ENCODE peak calls at places on chromosome 3, in five cellular contexts. P is GM12864, U is AG09309, F is SK-N-SH, D is astrocyte of the spinal cord. M is an unnamed sample.

GRCh38 chr3:150469931-150470740 is 62.0 kb downstream of the TSC22D2 start:
- DNase-seq in F (no peak), P (no peak), U (no peak), D (peak), M (no peak)

GRCh38 chr3:124121379-124122336 is 129.7 kb upstream of the ROPN1 start:
- DNase-seq in F (no peak), P (no peak), D (no peak), U (no peak), M (no peak)

GRCh38 chr3:127424766-127425504 is 137.1 kb upstream of the PRR20G start:
- DNase-seq in U (no peak), F (peak), D (no peak), P (no peak), M (no peak)

GRCh38 chr3:193809106-193809505 is 216.1 kb downstream of the OPA1 start:
- DNase-seq in F (no peak), D (no peak), U (no peak), P (no peak), M (no peak)

GRCh38 chr3:78908236-78908635 is 859.6 kb downstream of the ROBO1 start:
- DNase-seq in D (no peak), F (no peak), P (no peak), U (no peak), M (no peak)

GRCh38 chr3:36893137-36893557 is 51.7 kb downstream of the TRANK1 start:
- DNase-seq in D (peak), P (no peak), U (peak), F (no peak), M (no peak)

GRCh38 chr3:9730747-9731205 is 759 bp upstream of the BRPF1 start:
- DNase-seq in F (no peak), D (no peak), U (no peak), P (no peak), M (no peak)

GRCh38 chr3:149243540-149243939 is 21.9 kb upstream of the CP start:
- DNase-seq in U (no peak), F (no peak), P (no peak), D (no peak), M (no peak)

GRCh38 chr3:137343283-137343682 is 385.5 kb downstream of the IL20RB start:
- DNase-seq in D (no peak), U (no peak), F (no peak), P (no peak), M (no peak)

GRCh38 chr3:137349949-137350348 is 392.2 kb downstream of the IL20RB start:
- DNase-seq in U (no peak), F (no peak), D (no peak), P (no peak), M (no peak)

GRCh38 chr3:137347817-137348368 is 390.1 kb downstream of the IL20RB start:
- DNase-seq in D (no peak), P (no peak), F (no peak), U (no peak), M (no peak)

GRCh38 chr3:137347132-137347531 is 389.3 kb downstream of the IL20RB start:
- DNase-seq in D (no peak), P (no peak), U (no peak), F (no peak), M (no peak)
- TF ChIP-seq CTCF in D (no peak), P (peak), U (no peak), F (no peak), M (no peak)

GRCh38 chr3:77348244-77348855 is 308.5 kb downstream of the ROBO2 start:
- DNase-seq in F (peak), P (no peak), U (no peak), D (peak), M (no peak)
- TF ChIP-seq CTCF in F (peak), P (no peak), U (peak), D (peak), M (no peak)

DNA sequence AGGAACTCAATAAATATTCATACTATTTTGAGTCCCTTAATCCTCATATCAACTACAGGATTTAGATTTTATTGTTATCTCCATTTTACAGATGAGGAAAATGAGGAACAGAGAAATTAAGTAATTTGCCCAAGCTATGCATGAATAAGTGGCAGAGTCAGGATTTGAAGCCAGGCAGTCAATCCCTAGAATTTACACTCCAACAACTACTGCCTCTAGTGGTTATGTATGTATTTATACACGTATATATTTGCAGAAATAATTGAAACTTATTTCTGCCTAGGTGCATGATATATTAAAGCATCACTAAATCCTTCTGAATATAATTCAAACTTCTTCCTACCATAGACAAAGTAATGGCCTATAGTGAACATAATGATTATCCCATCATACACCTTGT is 137.4 kb downstream of the SERPINI1 start:
- DNase-seq in D (no peak), P (no peak), U (no peak), F (no peak), M (no peak)
- TF ChIP-seq CTCF in D (peak), P (peak), U (no peak), F (peak), M (peak)

GRCh38 chr3:184642623-184643308 is 69.1 kb downstream of the MAGEF1 start:
- DNase-seq in D (no peak), U (no peak), F (peak), P (no peak), M (no peak)

GRCh38 chr3:184647405-184647936 is 64.4 kb downstream of the MAGEF1 start:
- DNase-seq in D (no peak), U (no peak), F (peak), P (no peak), M (no peak)

GRCh38 chr3:184643442-184643841 is 68.4 kb downstream of the MAGEF1 start:
- DNase-seq in F (no peak), D (no peak), P (no peak), U (no peak), M (no peak)

GRCh38 chr3:184648726-184649125 is 63.1 kb downstream of the MAGEF1 start:
- DNase-seq in U (no peak), P (no peak), D (no peak), F (no peak), M (no peak)

GRCh38 chr3:184645304-184645703 is 66.6 kb downstream of the MAGEF1 start:
- DNase-seq in U (no peak), F (peak), P (no peak), D (no peak), M (no peak)
- TF ChIP-seq CTCF in U (no peak), F (no peak), P (no peak), D (no peak), M (no peak)

DNA sequence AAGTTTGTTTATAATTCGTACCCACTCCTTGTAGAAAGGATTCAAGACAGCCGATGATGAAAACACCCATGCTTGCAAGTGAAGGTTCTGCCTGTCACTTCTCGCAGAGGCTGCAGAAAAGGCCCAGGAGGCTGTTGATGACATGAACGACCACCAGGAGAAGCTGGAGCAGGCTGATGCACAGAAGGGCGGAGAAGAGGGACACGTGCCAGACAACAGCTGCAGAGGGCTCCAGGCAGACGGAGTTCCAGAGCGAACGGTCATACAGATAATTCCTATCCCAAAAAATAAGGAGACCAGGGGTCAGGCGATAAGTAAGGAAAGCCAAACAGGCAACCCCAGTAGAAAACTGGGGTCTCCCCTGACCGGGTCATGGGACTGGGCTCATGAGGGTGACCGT is 5.7 kb upstream of the DYNLT2B start:
- DNase-seq in P (no peak), U (no peak), D (no peak), F (peak), M (no peak)
- TF ChIP-seq CTCF in P (no peak), U (peak), D (peak), F (peak), M (no peak)

GRCh38 chr3:55716044-55716443 is 228.9 kb upstream of the WNT5A start:
- DNase-seq in F (no peak), U (no peak), D (no peak), P (no peak), M (no peak)
- TF ChIP-seq CTCF in F (no peak), U (no peak), D (no peak), P (no peak), M (no peak)

DNA sequence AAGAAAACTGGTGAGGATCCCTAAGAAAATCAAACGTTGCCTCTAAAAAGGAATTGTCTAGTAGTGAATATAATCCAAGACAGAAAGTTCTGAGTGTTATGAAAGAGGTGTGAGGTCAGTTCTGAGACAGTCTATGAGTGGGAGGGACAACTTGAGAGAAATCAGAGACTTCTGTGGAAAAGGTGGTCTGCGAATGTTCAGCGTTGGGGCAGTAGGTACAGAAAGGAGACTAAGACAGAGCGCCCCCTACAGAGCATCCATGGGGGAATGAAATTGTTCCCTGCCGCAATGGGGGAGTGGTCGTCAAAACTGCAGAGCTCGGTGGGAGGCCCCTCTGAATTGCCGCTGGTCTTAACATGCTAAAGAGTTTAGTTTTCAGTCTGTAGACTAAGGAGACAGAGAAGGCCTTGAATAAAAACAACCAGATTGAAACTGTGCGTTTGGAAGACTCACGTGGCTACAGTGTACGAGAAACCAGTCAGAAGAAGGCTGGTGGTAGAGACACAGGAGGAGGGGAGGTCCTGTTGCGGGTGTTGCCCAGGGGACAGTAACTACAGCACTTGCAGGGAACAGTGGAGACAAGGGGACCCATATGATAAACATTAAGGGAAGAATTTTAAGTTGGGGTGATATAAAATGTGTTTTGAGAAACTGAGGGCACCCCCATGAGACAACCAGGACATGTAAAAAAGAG is 6.9 kb downstream of the TNIK start:
- DNase-seq in P (no peak), F (no peak), D (no peak), U (no peak), M (no peak)
- TF ChIP-seq CTCF in P (peak), F (peak), D (peak), U (peak), M (no peak)

GRCh38 chr3:77324115-77324514 is 284.2 kb downstream of the ROBO2 start:
- DNase-seq in D (no peak), U (no peak), F (no peak), P (no peak), M (no peak)

GRCh38 chr3:77319711-77320110 is 279.8 kb downstream of the ROBO2 start:
- DNase-seq in U (no peak), D (no peak), F (peak), P (no peak), M (no peak)

GRCh38 chr3:77323616-77324015 is 283.7 kb downstream of the ROBO2 start:
- DNase-seq in D (no peak), F (no peak), U (no peak), P (no peak), M (no peak)

GRCh38 chr3:77321646-77322045 is 281.7 kb downstream of the ROBO2 start:
- DNase-seq in P (no peak), F (no peak), D (peak), U (no peak), M (no peak)

GRCh38 chr3:77320514-77320913 is 280.6 kb downstream of the ROBO2 start:
- DNase-seq in U (no peak), F (peak), P (no peak), D (peak), M (no peak)
- TF ChIP-seq CTCF in U (peak), F (peak), P (peak), D (peak), M (peak)

M was measured in RWPE1.